ENCODE peak calls at places on chromosomes 13 and 19, in four cellular contexts. J is non-pigmented ciliary epithelial cell, Z is germinal center, P is KBM-7. W is an unnamed sample.

GRCh38 chr13:101343128-101343787 is 73.0 kb downstream of the NALCN start:
- DNase-seq in J (no peak), Z (no peak), P (no peak), W (no peak)

GRCh38 chr19:2534374-2535050 is 58.6 kb downstream of the GADD45B start:
- DNase-seq in J (no peak), Z (no peak), P (no peak), W (no peak)

GRCh38 chr19:10768936-10769335 is 51.1 kb downstream of the DNM2 start:
- DNase-seq in J (no peak), Z (no peak), P (no peak), W (no peak)

GRCh38 chr13:87878706-87879105 is 207.5 kb downstream of the SLITRK5 start:
- DNase-seq in J (no peak), Z (no peak), P (no peak), W (no peak)

GRCh38 chr19:2469102-2469914 is 6.6 kb upstream of the GADD45B start:
- DNase-seq in J (no peak), Z (no peak), P (peak), W (no peak)

GRCh38 chr19:16398530-16399241 is 73.1 kb downstream of the EPS15L1 start:
- DNase-seq in J (no peak), Z (no peak), P (no peak), W (peak)

GRCh38 chr13:49838989-49839388 is 46.5 kb upstream of the KPNA3 start:
- DNase-seq in J (no peak), Z (no peak), P (no peak), W (no peak)

GRCh38 chr19:1220452-1221037 is 15.0 kb downstream of the STK11 start:
- DNase-seq in J (no peak), Z (no peak), P (no peak), W (no peak)

GRCh38 chr13:110027470-110028240 is 241.3 kb upstream of the IRS2 start:
- DNase-seq in J (no peak), Z (no peak), P (no peak), W (no peak)

GRCh38 chr19:43526884-43527859 is at the start of gene ETHE1:
- DNase-seq in J (no peak), Z (peak), P (peak), W (no peak)

GRCh38 chr13:98653471-98653985 is 76.6 kb upstream of the STK24 start:
- DNase-seq in J (peak), Z (peak), P (peak), W (peak)

GRCh38 chr19:16441661-16442071 is 30.1 kb downstream of the EPS15L1 start:
- DNase-seq in J (no peak), Z (no peak), P (peak), W (no peak)

GRCh38 chr19:22422220-22422619 is at the start of gene ZNF98:
- DNase-seq in J (no peak), Z (no peak), P (no peak), W (no peak)